ENCODE peak calls at places on chromosomes 7 and 10, in eight cellular contexts. M, C, S, D, G, O, U and X are unnamed samples.

GRCh38 chr10:69218831-69219230 is 1.3 kb upstream of the HKDC1 start:
- DNase-seq in M (no peak), C (no peak), S (no peak), D (no peak), G (no peak), O (no peak), U (no peak), X (peak; percentile 45)

GRCh38 chr10:129744896-129745750 is 219.0 kb downstream of the EBF3 start:
- DNase-seq in M (no peak), C (no peak), S (no peak), D (no peak), G (no peak), O (no peak), U (no peak), X (no peak)

GRCh38 chr10:514137-514671 is 175.3 kb downstream of the DIP2C start:
- DNase-seq in M (no peak), C (peak; percentile 89), S (no peak), D (no peak), G (no peak), O (no peak), U (no peak), X (no peak)

GRCh38 chr10:97887399-97887798 is 37.8 kb downstream of the GOLGA7B start:
- DNase-seq in M (no peak), C (no peak), S (no peak), D (no peak), G (no peak), O (no peak), U (no peak), X (peak; percentile 27)

GRCh38 chr10:90461437-90462155 is 396.2 kb downstream of the HTR7 start:
- DNase-seq in M (no peak), C (no peak), S (no peak), D (peak; percentile 72), G (peak; percentile 88), O (no peak), U (no peak), X (no peak)

GRCh38 chr10:94038024-94038423 is 44.3 kb downstream of the PLCE1 start:
- DNase-seq in M (no peak), C (no peak), S (peak; percentile 95), D (no peak), G (peak; percentile 75), O (peak; percentile 4), U (no peak), X (peak; percentile 75)

GRCh38 chr10:46558141-46558410 is 1.6 kb upstream of the GPRIN2 start:
- DNase-seq in M (no peak), C (no peak), S (peak; percentile 65), D (no peak), G (no peak), O (no peak), U (no peak), X (no peak)

GRCh38 chr10:42932116-42932515 is 144.8 kb upstream of the RET start:
- DNase-seq in M (no peak), C (no peak), S (no peak), D (no peak), G (no peak), O (no peak), U (no peak), X (no peak)

GRCh38 chr7:37052673-37053072 is 328.4 kb upstream of the AOAH start:
- DNase-seq in M (no peak), C (peak; percentile 20), S (peak; percentile 11), D (peak; percentile 33), G (peak; percentile 29), O (peak; percentile 82), U (peak; percentile 74), X (peak; percentile 7)

GRCh38 chr7:35374858-35375257 is 121.0 kb upstream of the TBX20 start:
- DNase-seq in M (no peak), C (no peak), S (no peak), D (no peak), G (no peak), O (no peak), U (peak; percentile 34), X (no peak)

GRCh38 chr10:71750124-71750841 is 23.0 kb downstream of the VSIR start:
- DNase-seq in M (no peak), C (no peak), S (no peak), D (no peak), G (no peak), O (no peak), U (no peak), X (no peak)

GRCh38 chr7:148746139-148746538 is 47.4 kb downstream of the CUL1 start:
- DNase-seq in M (no peak), C (no peak), S (no peak), D (no peak), G (no peak), O (no peak), U (no peak), X (no peak)

GRCh38 chr7:50792342-50793114 is 9.8 kb upstream of the GRB10 start:
- DNase-seq in M (no peak), C (no peak), S (peak; percentile 52), D (peak; percentile 40), G (peak; percentile 72), O (peak; percentile 61), U (peak; percentile 68), X (peak; percentile 36)

GRCh38 chr10:22848509-22848908 is 79.3 kb upstream of the ARMC3 start:
- DNase-seq in M (no peak), C (no peak), S (no peak), D (no peak), G (no peak), O (no peak), U (no peak), X (no peak)

GRCh38 chr7:133339772-133340171 is 86.9 kb downstream of the EXOC4 start:
- DNase-seq in M (no peak), C (peak; percentile 5), S (no peak), D (no peak), G (no peak), O (no peak), U (no peak), X (no peak)

GRCh38 chr7:129553861-129554530 is 51.7 kb downstream of the SMKR1 start:
- DNase-seq in M (no peak), C (peak; percentile 20), S (no peak), D (peak; percentile 16), G (peak; percentile 59), O (no peak), U (no peak), X (peak; percentile 53)

GRCh38 chr10:84348431-84348830 is 20.0 kb downstream of the CCSER2 start:
- DNase-seq in M (no peak), C (no peak), S (no peak), D (no peak), G (peak; percentile 85), O (no peak), U (no peak), X (peak; percentile 32)

GRCh38 chr10:33102071-33102470 is 144.0 kb upstream of the ITGB1 start:
- DNase-seq in M (no peak), C (peak; percentile 45), S (no peak), D (no peak), G (no peak), O (no peak), U (no peak), X (no peak)

GRCh38 chr10:33099748-33100147 is 141.7 kb upstream of the ITGB1 start:
- DNase-seq in M (no peak), C (no peak), S (no peak), D (no peak), G (peak; percentile 88), O (no peak), U (no peak), X (no peak)

GRCh38 chr10:33100996-33101747 is 143.1 kb upstream of the ITGB1 start:
- DNase-seq in M (no peak), C (no peak), S (no peak), D (no peak), G (no peak), O (no peak), U (no peak), X (no peak)

GRCh38 chr10:33095867-33096479 is 137.9 kb upstream of the ITGB1 start:
- DNase-seq in M (no peak), C (peak; percentile 84), S (no peak), D (no peak), G (no peak), O (no peak), U (no peak), X (no peak)

GRCh38 chr10:33098966-33099663 is 141.1 kb upstream of the ITGB1 start:
- DNase-seq in M (no peak), C (no peak), S (no peak), D (no peak), G (peak; percentile 85), O (no peak), U (no peak), X (no peak)
- H3K4me2 ChIP-seq in M (no peak overlapping the region), C (peak overlapping the region; percentile 21), S (no peak overlapping the region), D (no peak overlapping the region), G (no peak overlapping the region), O (no peak overlapping the region), U (no peak overlapping the region), X (no peak overlapping the region)

GRCh38 chr10:126160971-126161630 is 227.2 kb downstream of the ADAM12 start:
- DNase-seq in M (peak; percentile 50), C (no peak), S (peak; percentile 40), D (no peak), G (no peak), O (peak; percentile 64), U (peak; percentile 29), X (peak; percentile 22)
- TF ChIP-seq CTCF in M (peak; percentile 88), C (peak; percentile 40), S (peak; percentile 32), D (no peak), G (no peak), O (peak; percentile 63), U (peak; percentile 41), X (peak; percentile 50)

DNA sequence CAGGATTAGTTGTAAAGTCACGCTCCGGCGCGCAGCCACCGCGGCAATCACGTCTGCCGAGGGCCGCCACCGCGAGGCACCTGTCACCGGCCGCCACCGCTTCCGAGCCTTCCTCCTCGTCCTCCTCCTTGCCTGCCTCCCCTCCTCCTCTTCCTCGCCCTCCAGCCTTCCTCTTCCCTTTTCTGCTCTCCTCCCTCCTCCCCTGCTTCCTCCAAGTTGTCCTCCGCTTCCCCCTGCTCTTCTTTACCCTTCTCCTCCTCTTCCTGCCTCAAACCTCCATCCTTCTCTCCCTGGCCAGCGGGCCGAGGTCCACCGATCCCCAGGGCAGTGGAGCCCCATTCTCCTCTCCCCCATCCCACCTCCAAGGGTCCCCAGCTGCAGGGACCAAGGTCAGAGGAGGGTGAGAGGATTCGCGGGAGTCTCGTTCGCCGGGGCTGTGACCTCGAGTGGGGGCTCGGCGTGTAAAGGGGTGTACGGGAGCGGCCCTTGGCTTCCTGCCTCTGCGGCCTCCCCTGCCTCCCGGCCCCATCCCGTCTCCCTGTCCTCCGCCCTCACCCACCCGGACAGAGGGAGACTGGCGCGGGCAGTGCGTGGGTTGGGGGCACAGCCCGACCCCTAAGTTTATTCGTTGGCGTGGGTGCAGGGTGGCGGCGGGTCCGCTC is 89.5 kb upstream of the PAX2 start:
- DNase-seq in M (no peak), C (no peak), S (no peak), D (no peak), G (no peak), O (peak; percentile 42), U (no peak), X (no peak)
- H3K4me3 ChIP-seq in M (no peak overlapping the region), C (no peak overlapping the region), S (peak overlapping the region; percentile 56), D (no peak overlapping the region), G (no peak overlapping the region), O (peak overlapping the region; percentile 47), U (no peak overlapping the region), X (no peak overlapping the region)

GRCh38 chr10:123042708-123043408 is 34.1 kb downstream of the ACADSB start:
- DNase-seq in M (no peak), C (no peak), S (no peak), D (no peak), G (no peak), O (no peak), U (no peak), X (no peak)
- H3K4me2 ChIP-seq in M (no peak overlapping the region), C (no peak overlapping the region), S (no peak overlapping the region), D (no peak overlapping the region), G (no peak overlapping the region), O (no peak overlapping the region), U (no peak overlapping the region), X (no peak overlapping the region)

GRCh38 chr7:73894851-73895441 is 34.0 kb downstream of the TMEM270 start:
- DNase-seq in M (no peak), C (no peak), S (peak; percentile 67), D (no peak), G (peak; percentile 98), O (no peak), U (no peak), X (peak; percentile 82)
- TF ChIP-seq CTCF in M (no peak), C (no peak), S (no peak), D (no peak), G (peak; percentile 13), O (no peak), U (no peak), X (no peak)